ENCODE peak calls at places on chromosomes 2 and 18, in eight cellular contexts. R is heart left ventricle, M is upper lobe of right lung, Z is GM12878, Y is stomach, X is pancreas, G is right lobe of liver, B is ascending aorta. D is an unnamed sample. For H3K9me3 and H3K36me3, the result is how much of the 10 kb centered on the place peaks cover.

GRCh38 chr2:177429688-177430325 is 37.2 kb downstream of the AGPS start:
- DNase-seq in R (no peak), M (no peak), Z (no peak), Y (no peak), X (no peak), G (no peak), B (no peak), D (no peak)

GRCh38 chr18:79402977-79403722 is 7.4 kb downstream of the NFATC1 start:
- DNase-seq in R (peak), M (peak), Z (no peak), Y (peak), X (peak), G (peak), B (peak), D (no peak)

GRCh38 chr2:111665551-111666116 is 218.4 kb downstream of the ANAPC1 start:
- DNase-seq in R (no peak), M (no peak), Z (no peak), Y (no peak), X (no peak), G (peak), B (peak), D (no peak)

GRCh38 chr2:9744256-9745004 is 98.8 kb upstream of the TAF1B start:
- DNase-seq in R (no peak), M (no peak), Z (no peak), Y (no peak), X (no peak), G (no peak), B (no peak), D (no peak)

GRCh38 chr2:162915858-162916257 is 77.3 kb upstream of the KCNH7 start:
- DNase-seq in R (no peak), M (no peak), Z (no peak), Y (no peak), X (no peak), G (no peak), B (no peak), D (no peak)

GRCh38 chr18:31657823-31658669 is 26.3 kb downstream of the B4GALT6 start:
- DNase-seq in R (no peak), M (no peak), Z (peak), Y (no peak), X (no peak), G (no peak), B (no peak), D (no peak)

GRCh38 chr2:204505946-204506345 is 39.3 kb upstream of the PARD3B start:
- DNase-seq in R (no peak), M (no peak), Z (no peak), Y (no peak), X (no peak), G (no peak), B (no peak), D (no peak)

GRCh38 chr18:37958499-37958898 is 392.9 kb upstream of the CELF4 start:
- DNase-seq in R (no peak), M (no peak), Z (no peak), Y (no peak), X (no peak), G (no peak), B (no peak), D (no peak)

GRCh38 chr18:33839452-33840225 is 261.6 kb downstream of the ASXL3 start:
- DNase-seq in R (no peak), M (no peak), Z (no peak), Y (no peak), X (no peak), G (peak), B (no peak), D (no peak)

GRCh38 chr2:28232267-28232666 is 160.4 kb upstream of the FOSL2 start:
- DNase-seq in R (no peak), M (no peak), Z (no peak), Y (no peak), X (no peak), G (no peak), B (no peak), D (no peak)

GRCh38 chr2:236675051-236675450 is 105.4 kb downstream of the ACKR3 start:
- DNase-seq in R (no peak), M (no peak), Z (no peak), Y (no peak), X (no peak), G (no peak), B (peak), D (no peak)

GRCh38 chr2:234399451-234400246 is 97.2 kb downstream of the ARL4C start:
- DNase-seq in R (no peak), M (no peak), Z (no peak), Y (no peak), X (no peak), G (no peak), B (no peak), D (no peak)

GRCh38 chr2:71864085-71864484 is 283.6 kb downstream of the CYP26B1 start:
- DNase-seq in R (no peak), M (peak), Z (no peak), Y (no peak), X (no peak), G (no peak), B (peak), D (no peak)

GRCh38 chr2:241768251-241768711 is 8.3 kb upstream of the GAL3ST2 start:
- DNase-seq in R (no peak), M (no peak), Z (no peak), Y (no peak), X (peak), G (no peak), B (no peak), D (no peak)

GRCh38 chr18:42578781-42579180 is 536.7 kb downstream of the RIT2 start:
- DNase-seq in R (no peak), M (no peak), Z (no peak), Y (no peak), X (no peak), G (no peak), B (no peak), D (no peak)

GRCh38 chr18:59008302-59008974 is 131.2 kb upstream of the SEC11C start:
- DNase-seq in R (no peak), M (no peak), Z (no peak), Y (no peak), X (no peak), G (no peak), B (no peak), D (no peak)

GRCh38 chr2:53802617-53803115 is 15.8 kb downstream of the ERLEC1 start:
- DNase-seq in R (no peak), M (no peak), Z (no peak), Y (no peak), X (no peak), G (no peak), B (no peak), D (no peak)

GRCh38 chr18:24271381-24272331 is 126.0 kb downstream of the OSBPL1A start:
- DNase-seq in R (peak), M (peak), Z (no peak), Y (peak), X (peak), G (peak), B (peak), D (no peak)

GRCh38 chr18:75070625-75071483 is 138.1 kb downstream of the PTGR3 start:
- DNase-seq in R (no peak), M (no peak), Z (peak), Y (peak), X (no peak), G (no peak), B (peak), D (peak)

GRCh38 chr2:45320956-45321355 is 290.1 kb downstream of the SRBD1 start:
- DNase-seq in R (no peak), M (no peak), Z (no peak), Y (no peak), X (no peak), G (no peak), B (no peak), D (no peak)

GRCh38 chr2:26052731-26053130 is 18.8 kb downstream of the RAB10 start:
- DNase-seq in R (no peak), M (no peak), Z (no peak), Y (no peak), X (no peak), G (no peak), B (no peak), D (no peak)

GRCh38 chr2:234081970-234082822 is 31.7 kb downstream of the SPP2 start:
- DNase-seq in R (no peak), M (peak), Z (no peak), Y (peak), X (peak), G (peak), B (no peak), D (no peak)

GRCh38 chr18:31648966-31649429 is 35.4 kb downstream of the B4GALT6 start:
- DNase-seq in R (no peak), M (no peak), Z (peak), Y (no peak), X (no peak), G (no peak), B (no peak), D (no peak)

GRCh38 chr2:61597300-61598289 is 59.4 kb upstream of the XPO1 start:
- DNase-seq in R (no peak), M (no peak), Z (no peak), Y (no peak), X (no peak), G (no peak), B (no peak), D (no peak)

GRCh38 chr2:50596521-50596920 is 435.4 kb downstream of the NRXN1 start:
- DNase-seq in R (no peak), M (no peak), Z (no peak), Y (no peak), X (no peak), G (no peak), B (no peak), D (no peak)

GRCh38 chr2:73285162-73285739 is 973 bp upstream of the FBXO41 start:
- DNase-seq in R (no peak), M (no peak), Z (peak), Y (no peak), X (no peak), G (no peak), B (peak), D (no peak)

GRCh38 chr2:102753563-102754159 is 8.2 kb upstream of the TMEM182 start:
- DNase-seq in R (no peak), M (no peak), Z (no peak), Y (peak), X (peak), G (peak), B (no peak), D (peak)

GRCh38 chr18:9737814-9738160 is 29.7 kb downstream of the RAB31 start:
- DNase-seq in R (no peak), M (no peak), Z (no peak), Y (no peak), X (peak), G (peak), B (no peak), D (no peak)

GRCh38 chr2:88452151-88452851 is at the start of gene FOXI3:
- DNase-seq in R (no peak), M (peak), Z (no peak), Y (no peak), X (no peak), G (no peak), B (no peak), D (no peak)

GRCh38 chr2:186755066-186755465 is 61.2 kb downstream of the FAM171B start:
- DNase-seq in R (no peak), M (no peak), Z (no peak), Y (no peak), X (no peak), G (no peak), B (no peak), D (no peak)

GRCh38 chr2:203501870-203502269 is 33.2 kb downstream of the RAPH1 start:
- DNase-seq in R (no peak), M (no peak), Z (no peak), Y (no peak), X (no peak), G (no peak), B (no peak), D (no peak)

GRCh38 chr2:40034198-40034597 is 255.1 kb upstream of the THUMPD2 start:
- DNase-seq in R (no peak), M (no peak), Z (no peak), Y (no peak), X (no peak), G (no peak), B (no peak), D (no peak)

GRCh38 chr2:17976871-17977746 is 98.6 kb downstream of the KCNS3 start:
- DNase-seq in R (no peak), M (no peak), Z (no peak), Y (no peak), X (no peak), G (no peak), B (peak), D (no peak)

GRCh38 chr18:21049306-21049705 is 62.3 kb downstream of the ROCK1 start:
- DNase-seq in R (no peak), M (no peak), Z (no peak), Y (no peak), X (no peak), G (no peak), B (no peak), D (no peak)

GRCh38 chr2:193141-193552 is 70.7 kb downstream of the SH3YL1 start:
- DNase-seq in R (no peak), M (no peak), Z (peak), Y (no peak), X (no peak), G (no peak), B (peak), D (peak)

GRCh38 chr2:111031546-111032484 is 88.9 kb upstream of the BCL2L11 start:
- DNase-seq in R (no peak), M (no peak), Z (no peak), Y (peak), X (no peak), G (no peak), B (peak), D (no peak)

GRCh38 chr2:27708666-27709065 is 45.0 kb downstream of the SLC4A1AP start:
- DNase-seq in R (no peak), M (no peak), Z (no peak), Y (no peak), X (no peak), G (no peak), B (no peak), D (no peak)

DNA sequence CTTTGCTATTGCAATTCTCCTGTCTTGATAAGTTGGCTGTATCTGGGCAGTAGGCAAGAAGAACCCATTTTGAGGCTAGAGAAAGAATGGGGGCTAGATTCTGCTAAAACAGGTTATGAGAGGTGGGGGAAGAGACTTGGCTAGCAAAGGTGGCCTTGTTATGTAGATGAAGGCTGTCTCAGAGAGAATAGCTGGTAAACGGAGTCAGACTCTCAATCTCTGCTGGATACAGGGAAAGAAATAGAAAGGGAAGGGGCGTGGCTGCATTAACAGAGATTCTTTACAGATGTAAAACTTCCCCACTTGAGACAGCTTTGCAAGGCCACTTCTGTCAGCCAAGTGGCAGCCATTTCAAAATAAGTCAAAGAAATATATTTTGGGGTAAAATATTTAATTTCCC is 38.1 kb upstream of the ARHGAP25 start:
- DNase-seq in R (no peak), M (no peak), Z (no peak), Y (no peak), X (no peak), G (no peak), B (no peak), D (no peak)
- H3K9me3 ChIP-seq in R (under half), M (under half), Z (under half), Y (under half), X (under half), G (under half), B (under half), D (under half)

DNA sequence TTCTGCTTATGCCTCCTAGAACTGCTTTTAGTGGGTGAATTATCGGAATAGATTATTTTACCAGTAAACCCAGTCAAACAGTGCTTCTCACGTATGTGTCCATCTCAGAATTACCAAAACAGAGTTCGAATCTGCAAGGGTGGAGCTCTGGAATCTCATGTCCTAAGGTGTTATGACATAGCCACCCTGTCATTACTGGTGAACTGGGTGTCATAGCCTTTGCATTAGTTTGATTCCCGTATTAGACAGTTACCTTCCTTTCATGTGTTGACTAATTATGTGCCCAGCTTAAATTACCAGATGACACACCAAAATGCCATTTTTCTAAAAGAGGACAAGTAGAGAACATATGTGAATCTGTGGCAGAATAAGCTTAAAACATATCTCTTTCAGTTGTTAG is 15.2 kb upstream of the KCNJ13 start:
- DNase-seq in R (no peak), M (no peak), Z (no peak), Y (no peak), X (no peak), G (no peak), B (no peak), D (no peak)
- H3K36me3 ChIP-seq in R (half or more), M (half or more), Z (under half), Y (half or more), X (under half), G (under half), B (half or more), D (half or more)

GRCh38 chr18:72324677-72325076 is 219.5 kb downstream of the CBLN2 start:
- DNase-seq in R (no peak), M (no peak), Z (no peak), Y (no peak), X (no peak), G (no peak), B (no peak), D (no peak)
- H3K9me3 ChIP-seq in R (under half), M (under half), Z (under half), Y (under half), X (under half), G (under half), B (under half), D (under half)

DNA sequence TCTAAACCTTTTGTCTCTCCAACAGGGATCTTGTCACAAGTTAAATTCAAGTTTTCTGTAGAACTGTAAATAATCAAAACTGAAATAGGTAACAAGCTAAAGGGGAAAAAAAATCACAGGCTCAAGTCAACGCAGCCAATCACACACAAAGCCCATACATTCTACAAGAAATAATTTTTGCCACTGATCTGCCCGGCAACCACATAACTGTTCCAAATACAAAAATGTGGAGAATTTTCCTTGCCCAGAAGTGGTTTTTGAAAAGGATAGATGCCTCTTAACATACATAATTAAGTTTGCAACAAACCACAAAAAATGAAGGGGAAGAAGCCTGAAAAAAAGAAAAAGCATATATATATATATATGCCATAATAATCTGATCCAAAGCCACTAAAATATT is 60.3 kb downstream of the FARSB start:
- DNase-seq in R (no peak), M (no peak), Z (no peak), Y (no peak), X (no peak), G (no peak), B (no peak), D (no peak)
- H3K36me3 ChIP-seq in R (half or more), M (under half), Z (under half), Y (half or more), X (under half), G (under half), B (under half), D (under half)

GRCh38 chr2:189995679-189996078 is 66.8 kb downstream of the MSTN start:
- DNase-seq in R (no peak), M (no peak), Z (no peak), Y (no peak), X (no peak), G (no peak), B (no peak), D (no peak)
- H3K9me3 ChIP-seq in R (under half), M (under half), Z (under half), Y (under half), X (under half), G (under half), B (under half), D (under half)